ENCODE peak calls at places on chromosomes 6 and 20, in five cellular contexts. Z is naive thymus-derived CD4-positive, alpha-beta T cell; Q is astrocyte of the spinal cord; S is PC-3; G is kidney. M is an unnamed sample.

GRCh38 chr6:118207947-118208346 is 300.9 kb downstream of the SLC35F1 start:
- DNase-seq in Z (no peak), Q (no peak), S (no peak), G (no peak), M (no peak)

GRCh38 chr6:34646714-34647113 is 49.9 kb downstream of the ILRUN start:
- DNase-seq in Z (no peak), Q (no peak), S (no peak), G (no peak), M (no peak)

GRCh38 chr6:15090145-15090579 is 155.7 kb upstream of the JARID2 start:
- DNase-seq in Z (no peak), Q (no peak), S (peak), G (no peak), M (no peak)

GRCh38 chr6:36623547-36624459 is 29.6 kb downstream of the SRSF3 start:
- DNase-seq in Z (peak), Q (peak), S (peak), G (peak), M (peak)

GRCh38 chr6:20028143-20028542 is 184.1 kb downstream of the MBOAT1 start:
- DNase-seq in Z (no peak), Q (no peak), S (no peak), G (no peak), M (no peak)

GRCh38 chr6:3228046-3228671 is 706 bp upstream of the TUBB2B start:
- DNase-seq in Z (no peak), Q (no peak), S (no peak), G (peak), M (no peak)

GRCh38 chr6:157034433-157035230 is 257.5 kb downstream of the ARID1B start:
- DNase-seq in Z (peak), Q (peak), S (peak), G (no peak), M (peak)

GRCh38 chr20:61521680-61522420 is 269.8 kb downstream of the CDH4 start:
- DNase-seq in Z (no peak), Q (peak), S (no peak), G (no peak), M (no peak)

GRCh38 chr6:115896538-115897129 is 164.1 kb downstream of the FRK start:
- DNase-seq in Z (no peak), Q (peak), S (peak), G (no peak), M (peak)

GRCh38 chr6:37757381-37757780 is 59.7 kb upstream of the MDGA1 start:
- DNase-seq in Z (no peak), Q (no peak), S (no peak), G (no peak), M (peak)

GRCh38 chr6:39083111-39083702 is 31.8 kb downstream of the SAYSD1 start:
- DNase-seq in Z (no peak), Q (no peak), S (no peak), G (no peak), M (no peak)

GRCh38 chr6:113690255-113690956 is 166.7 kb upstream of the MARCKS start:
- DNase-seq in Z (no peak), Q (peak), S (peak), G (no peak), M (peak)

GRCh38 chr6:703562-703961 is 10.6 kb upstream of the EXOC2 start:
- DNase-seq in Z (no peak), Q (no peak), S (peak), G (no peak), M (peak)

GRCh38 chr6:162814417-162814988 is 86.7 kb downstream of the PACRG start:
- DNase-seq in Z (no peak), Q (no peak), S (no peak), G (no peak), M (no peak)

GRCh38 chr6:115675443-115675842 is 385.2 kb downstream of the FRK start:
- DNase-seq in Z (no peak), Q (no peak), S (no peak), G (no peak), M (no peak)

GRCh38 chr6:158185729-158186456 is 17.7 kb downstream of the GTF2H5 start:
- DNase-seq in Z (no peak), Q (peak), S (peak), G (no peak), M (peak)

GRCh38 chr6:34315780-34316179 is 67.0 kb upstream of the SMIM29 start:
- DNase-seq in Z (no peak), Q (no peak), S (no peak), G (no peak), M (no peak)

GRCh38 chr20:53016534-53017042 is 44.4 kb downstream of the TSHZ2 start:
- DNase-seq in Z (no peak), Q (no peak), S (no peak), G (no peak), M (no peak)

GRCh38 chr6:81023007-81023582 is 729.4 kb downstream of the TENT5A start:
- DNase-seq in Z (no peak), Q (peak), S (peak), G (no peak), M (no peak)

GRCh38 chr20:34111057-34111711 is 859 bp downstream of the EIF2S2 start:
- DNase-seq in Z (no peak), Q (peak), S (peak), G (no peak), M (peak)

GRCh38 chr20:36153754-36154695 is 515 bp upstream of the EPB41L1 start:
- DNase-seq in Z (peak), Q (peak), S (peak), G (peak), M (peak)

GRCh38 chr6:89818977-89819335 is 638 bp downstream of the MDN1 start:
- DNase-seq in Z (peak), Q (peak), S (peak), G (no peak), M (peak)

GRCh38 chr6:139308936-139309603 is 17.3 kb upstream of the TXLNB start:
- DNase-seq in Z (no peak), Q (peak), S (peak), G (no peak), M (peak)

GRCh38 chr20:36298795-36299339 is 7.3 kb upstream of the DLGAP4 start:
- DNase-seq in Z (no peak), Q (no peak), S (no peak), G (no peak), M (no peak)

GRCh38 chr6:149464411-149464810 is 20.4 kb downstream of the ZC3H12D start:
- DNase-seq in Z (no peak), Q (no peak), S (no peak), G (peak), M (no peak)

GRCh38 chr6:34834789-34835518 is 43.1 kb downstream of the BLTP3A start:
- DNase-seq in Z (no peak), Q (no peak), S (peak), G (no peak), M (peak)

GRCh38 chr6:33882154-33882553 is 78.4 kb upstream of the MLN start:
- DNase-seq in Z (no peak), Q (no peak), S (no peak), G (no peak), M (peak)

GRCh38 chr6:158835616-158836221 is 16.6 kb upstream of the EZR start:
- DNase-seq in Z (no peak), Q (no peak), S (no peak), G (peak), M (no peak)

GRCh38 chr20:62413896-62414481 is 6.9 kb upstream of the CABLES2 start:
- DNase-seq in Z (no peak), Q (no peak), S (no peak), G (no peak), M (no peak)

GRCh38 chr6:4775591-4776492 is at the start of gene CDYL:
- DNase-seq in Z (peak), Q (peak), S (peak), G (peak), M (peak)

DNA sequence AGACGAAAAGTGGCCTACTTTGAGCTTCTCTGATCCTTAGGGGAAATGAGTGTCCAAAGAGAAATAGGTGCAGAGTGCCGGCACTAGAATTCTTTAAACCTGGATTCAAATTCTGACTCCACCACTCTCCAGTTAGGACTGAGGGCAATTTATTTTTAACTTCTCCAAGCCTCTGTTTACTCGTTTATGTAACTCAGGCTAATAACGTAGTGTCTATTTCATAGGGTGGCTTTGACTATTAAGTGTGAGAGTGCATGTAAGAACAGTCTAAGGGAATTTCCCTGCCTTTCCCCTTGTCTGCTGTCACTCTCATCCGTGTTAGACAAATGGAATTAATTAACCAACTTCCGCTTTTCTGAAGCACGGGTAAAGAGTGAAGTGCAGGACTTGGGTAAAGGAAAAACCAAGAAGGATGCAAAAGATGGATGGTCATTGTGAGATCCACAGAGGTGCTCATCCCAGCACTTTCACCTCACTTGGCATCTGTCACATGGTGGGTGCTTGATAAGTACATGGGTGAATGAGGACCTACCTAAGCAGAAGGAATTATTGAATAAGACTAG is 4.1 kb upstream of the ZKSCAN8 start:
- DNase-seq in Z (peak), Q (no peak), S (no peak), G (no peak), M (peak)
- H3K4me3 ChIP-seq in Z (peak), Q (peak), S (peak), G (peak), M (peak)

DNA sequence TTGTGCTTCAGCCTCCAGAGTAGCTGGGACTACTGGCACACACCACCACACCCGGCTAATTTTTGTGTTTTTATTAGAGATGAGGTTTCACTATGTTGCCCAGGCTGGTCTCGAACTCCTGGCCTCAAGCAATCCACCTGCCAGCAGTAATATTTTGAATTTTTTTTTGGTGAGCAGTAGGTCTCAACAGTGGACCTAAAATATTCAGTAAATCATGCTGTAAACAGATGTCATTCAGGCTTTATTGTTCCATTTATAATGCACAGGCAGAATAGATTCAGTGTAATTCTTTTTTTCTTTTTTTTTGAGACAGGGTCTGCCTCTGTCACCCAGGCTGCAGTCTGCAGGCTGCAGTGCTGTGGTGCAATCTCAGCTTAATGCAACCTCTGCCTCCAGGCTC is 69.7 kb downstream of the NCOA3 start:
- DNase-seq in Z (no peak), Q (no peak), S (no peak), G (no peak), M (no peak)
- H3K4me3 ChIP-seq in Z (no peak), Q (no peak), S (no peak), G (no peak), M (no peak)

GRCh38 chr6:13287104-13287503 is 41.2 kb downstream of the TBC1D7 start:
- DNase-seq in Z (no peak), Q (no peak), S (no peak), G (no peak), M (no peak)
- H3K4me3 ChIP-seq in Z (no peak), Q (no peak), S (no peak), G (no peak), M (no peak)

GRCh38 chr6:134316733-134317431 is 1.0 kb downstream of the SGK1 start:
- DNase-seq in Z (no peak), Q (no peak), S (no peak), G (no peak), M (no peak)

GRCh38 chr6:134317471-134318131 is at the start of gene SGK1:
- DNase-seq in Z (peak), Q (peak), S (peak), G (no peak), M (peak)

GRCh38 chr6:134315974-134316391 is 1.9 kb downstream of the SGK1 start:
- DNase-seq in Z (no peak), Q (no peak), S (no peak), G (no peak), M (no peak)

GRCh38 chr6:134315189-134315588 is 2.7 kb downstream of the SGK1 start:
- DNase-seq in Z (no peak), Q (no peak), S (no peak), G (no peak), M (no peak)

DNA sequence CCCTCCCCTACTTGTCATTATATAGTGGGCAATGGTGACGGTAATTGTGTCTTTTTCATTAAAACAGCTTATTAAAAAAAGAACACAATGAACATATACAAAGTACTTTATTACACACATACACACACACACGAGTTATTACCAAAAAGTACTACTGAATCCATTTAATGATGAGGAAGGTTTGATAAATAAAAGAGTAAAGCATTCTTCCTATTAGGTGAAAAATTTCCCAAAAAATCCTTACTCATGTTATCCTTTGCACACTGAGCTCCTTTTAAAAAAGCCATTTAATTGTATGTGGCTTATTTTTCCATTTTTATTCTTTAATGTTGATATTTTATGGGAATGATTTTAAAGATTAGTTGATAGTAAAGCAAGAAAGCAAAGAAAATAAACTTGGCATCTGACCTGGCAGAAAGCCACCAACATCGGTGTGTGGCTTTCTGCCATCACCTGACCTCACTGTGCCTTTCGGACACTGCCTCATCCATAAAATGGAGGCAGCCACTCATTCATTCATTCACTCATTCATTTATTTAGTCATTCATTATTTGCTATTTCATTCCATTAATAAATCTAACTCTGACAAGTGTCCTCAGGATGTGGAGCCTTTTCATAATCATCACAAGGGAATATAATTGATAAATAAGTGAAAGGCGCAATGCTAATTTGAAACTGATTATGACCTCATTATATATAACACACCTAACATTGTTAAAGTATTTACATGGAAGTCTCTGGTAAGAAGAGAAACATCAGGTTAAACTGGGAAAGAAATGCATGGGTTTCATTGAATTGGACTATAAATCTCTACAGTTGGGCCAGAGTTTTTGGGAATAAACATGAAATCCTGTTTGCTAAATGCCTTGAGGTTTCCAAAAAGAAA is 727 bp upstream of the SGK1 start:
- DNase-seq in Z (no peak), Q (no peak), S (no peak), G (no peak), M (no peak)
- H3K4me3 ChIP-seq in Z (no peak), Q (peak), S (peak), G (peak), M (no peak)

DNA sequence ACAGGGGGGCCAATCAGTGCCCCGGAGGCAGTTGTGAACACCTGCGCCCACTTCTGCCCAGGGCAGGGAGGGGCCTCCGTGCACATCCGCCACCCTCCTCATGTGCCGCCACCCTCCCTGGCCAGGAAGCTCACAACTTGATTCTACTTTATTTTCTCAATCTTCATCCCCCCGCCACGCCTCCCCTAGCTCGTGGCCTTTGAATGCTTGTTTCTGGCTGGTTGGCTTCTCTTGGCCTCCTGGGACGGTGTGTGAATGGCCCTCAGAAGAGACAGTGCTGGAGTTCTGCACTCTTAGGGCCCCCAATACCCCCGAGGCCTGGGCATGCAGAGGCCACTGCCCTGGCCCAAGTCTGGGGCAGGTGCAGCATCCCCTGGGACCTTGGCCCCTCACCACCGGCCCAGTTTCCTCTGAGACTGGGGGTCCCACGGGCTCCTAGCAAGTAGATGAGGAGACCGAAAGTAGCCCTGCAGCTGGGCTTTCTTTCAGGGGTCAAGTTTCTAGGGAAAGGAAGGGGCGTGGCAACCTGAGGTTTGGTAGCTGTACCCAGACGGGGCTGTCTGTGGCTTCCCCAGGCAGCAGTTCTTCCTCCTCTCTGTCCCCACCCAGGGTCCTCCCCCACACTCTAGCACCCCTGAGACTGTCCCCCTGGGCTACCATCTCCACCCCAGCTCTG is 1.3 kb downstream of the RGS19 start:
- DNase-seq in Z (peak), Q (no peak), S (no peak), G (no peak), M (no peak)
- H3K4me3 ChIP-seq in Z (peak), Q (peak), S (peak), G (peak), M (no peak)

DNA sequence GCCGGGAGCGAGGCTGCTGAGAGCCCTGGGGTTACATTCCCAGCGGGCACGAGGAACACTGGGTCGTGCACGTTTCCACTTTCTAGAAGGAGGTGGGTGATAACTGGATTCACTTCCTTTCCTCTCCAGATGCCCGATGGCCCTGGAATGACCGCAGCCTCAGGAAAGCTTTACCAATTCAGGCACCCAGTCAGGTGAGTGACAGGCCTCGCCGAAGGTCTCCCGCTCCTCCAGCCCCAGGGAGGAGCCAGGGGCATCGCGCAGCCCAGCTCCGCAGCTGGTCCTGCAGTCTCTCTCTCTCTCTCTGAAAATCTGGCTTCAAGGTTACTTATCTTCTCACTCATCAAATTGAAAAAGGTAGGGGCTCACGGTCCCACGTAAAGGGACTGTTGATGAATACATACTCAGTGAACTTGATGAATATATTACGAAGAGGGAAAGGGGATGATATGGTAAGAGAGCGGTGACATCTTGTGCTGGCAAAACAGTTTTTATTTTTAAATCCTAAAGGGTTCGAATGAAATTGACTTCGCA is 875 bp downstream of the RIPPLY2 start:
- DNase-seq in Z (no peak), Q (no peak), S (no peak), G (no peak), M (no peak)
- H3K4me3 ChIP-seq in Z (no peak), Q (peak), S (no peak), G (peak), M (peak)

GRCh38 chr6:168133707-168134398 is 54.8 kb upstream of the FRMD1 start:
- DNase-seq in Z (no peak), Q (no peak), S (no peak), G (peak), M (no peak)
- H3K4me3 ChIP-seq in Z (no peak), Q (no peak), S (no peak), G (peak), M (no peak)